ENCODE peak calls at places on chromosomes 12 and 14, in five cellular contexts. V is mammary epithelial cell, C is IMR-90, B is lung, E is heart right ventricle. L is an unnamed sample. For H3K4me1, the result is how much of the 10 kb centered on the place peaks cover.

GRCh38 chr12:3552726-3553045 is 61.7 kb downstream of the PRMT8 start:
- DNase-seq in V (no peak), C (no peak), E (no peak), B (no peak), L (no peak)

GRCh38 chr14:93464271-93464670 is 33.5 kb downstream of the UNC79 start:
- DNase-seq in E (no peak), C (no peak), V (no peak), B (no peak), L (no peak)

GRCh38 chr12:62291888-62292760 is 31.9 kb downstream of the USP15 start:
- DNase-seq in C (peak), E (no peak), B (no peak), V (peak), L (no peak)

GRCh38 chr12:4230526-4230925 is 43.0 kb upstream of the CCND2 start:
- DNase-seq in V (no peak), C (no peak), E (no peak), B (peak), L (no peak)

GRCh38 chr12:48961331-48961730 is 4.0 kb upstream of the ARF3 start:
- DNase-seq in C (no peak), E (no peak), V (no peak), B (no peak), L (no peak)

GRCh38 chr14:94051115-94051514 is 25.0 kb downstream of the OTUB2 start:
- DNase-seq in B (peak), V (peak), C (peak), E (peak), L (no peak)

GRCh38 chr14:55191881-55192616 is 664 bp upstream of the DLGAP5 start:
- DNase-seq in V (no peak), C (no peak), E (no peak), B (no peak), L (no peak)

GRCh38 chr14:87261621-87262020 is 731.4 kb downstream of the GALC start:
- DNase-seq in B (no peak), V (peak), C (no peak), E (no peak), L (no peak)

GRCh38 chr12:65505321-65506121 is 227.0 kb downstream of the MSRB3 start:
- DNase-seq in B (no peak), V (no peak), C (no peak), E (no peak), L (no peak)

GRCh38 chr12:82687020-82687951 is 580 bp downstream of the TMTC2 start:
- DNase-seq in V (peak), C (peak), B (peak), E (peak), L (peak)

GRCh38 chr12:110120878-110121277 is 3.3 kb upstream of the IFT81 start:
- DNase-seq in V (no peak), E (no peak), C (no peak), B (no peak), L (no peak)

GRCh38 chr14:65044596-65044959 is 57.7 kb downstream of the MAX start:
- DNase-seq in C (no peak), E (no peak), B (peak), V (no peak), L (peak)

GRCh38 chr12:131592972-131593371 is 117.9 kb upstream of the SFSWAP start:
- DNase-seq in B (no peak), E (no peak), V (no peak), C (no peak), L (no peak)

GRCh38 chr14:64823305-64823985 is 56.3 kb downstream of the SPTB start:
- DNase-seq in E (peak), B (peak), C (peak), V (peak), L (peak)

GRCh38 chr12:124681779-124682391 is 114.5 kb upstream of the NCOR2 start:
- DNase-seq in V (peak), E (peak), C (peak), B (no peak), L (no peak)

GRCh38 chr12:113136128-113136989 is 798 bp upstream of the RASAL1 start:
- DNase-seq in B (no peak), E (no peak), V (no peak), C (no peak), L (no peak)

GRCh38 chr14:64253672-64254071 is 40.5 kb downstream of the ESR2 start:
- DNase-seq in B (no peak), C (peak), V (peak), E (no peak), L (no peak)

GRCh38 chr14:105184461-105184860 is 3.3 kb upstream of the NUDT14 start:
- DNase-seq in B (no peak), E (no peak), C (no peak), V (no peak), L (no peak)

GRCh38 chr12:76024102-76024781 is 7.3 kb downstream of the PHLDA1 start:
- DNase-seq in B (no peak), C (peak), V (peak), E (no peak), L (no peak)

GRCh38 chr12:72274926-72275325 is 2.8 kb downstream of the TRHDE start:
- DNase-seq in V (no peak), B (no peak), E (no peak), C (peak), L (no peak)

DNA sequence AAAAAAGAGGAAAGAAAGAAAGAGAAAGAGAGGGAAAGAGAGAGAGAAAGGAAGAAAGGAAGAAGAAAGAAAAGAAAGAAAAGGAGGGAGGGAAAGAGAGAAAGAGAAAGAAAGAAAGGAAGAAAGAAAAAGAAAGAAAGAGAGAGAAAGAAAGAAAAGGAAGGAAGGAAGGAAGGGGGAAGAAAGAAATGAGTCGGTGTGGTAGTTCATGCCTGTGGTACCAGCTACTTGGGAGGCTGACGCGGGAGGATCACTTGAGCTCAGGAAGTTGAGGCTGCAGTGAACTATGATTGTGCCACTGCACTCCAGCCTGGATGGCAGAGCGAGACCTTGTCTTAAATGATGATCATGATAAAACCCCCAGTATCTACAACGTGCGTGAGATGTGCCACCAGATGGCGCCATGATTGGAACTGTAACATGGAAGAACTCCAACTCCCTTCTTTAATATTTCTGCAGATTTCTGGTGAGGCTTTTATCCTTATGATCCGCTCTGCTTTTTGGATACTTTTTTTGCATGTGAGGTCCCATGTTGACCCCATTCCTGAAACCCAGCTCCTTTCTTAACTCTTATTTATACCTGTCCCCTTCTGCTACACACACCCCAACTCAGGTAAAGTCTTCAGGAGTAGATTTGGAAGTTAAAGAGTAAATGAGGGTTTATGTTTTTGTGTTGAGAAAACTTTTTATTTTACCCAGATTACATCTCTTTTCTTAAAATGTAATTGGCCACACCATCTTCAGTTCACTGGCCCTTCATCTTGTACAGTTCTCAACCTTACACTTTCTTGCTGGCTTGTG is 25.6 kb downstream of the RNASE10 start:
- DNase-seq in E (peak), B (peak), V (peak), C (peak), L (peak)
- TF ChIP-seq CTCF in E (peak), B (peak), V (peak), C (peak), L (peak)

DNA sequence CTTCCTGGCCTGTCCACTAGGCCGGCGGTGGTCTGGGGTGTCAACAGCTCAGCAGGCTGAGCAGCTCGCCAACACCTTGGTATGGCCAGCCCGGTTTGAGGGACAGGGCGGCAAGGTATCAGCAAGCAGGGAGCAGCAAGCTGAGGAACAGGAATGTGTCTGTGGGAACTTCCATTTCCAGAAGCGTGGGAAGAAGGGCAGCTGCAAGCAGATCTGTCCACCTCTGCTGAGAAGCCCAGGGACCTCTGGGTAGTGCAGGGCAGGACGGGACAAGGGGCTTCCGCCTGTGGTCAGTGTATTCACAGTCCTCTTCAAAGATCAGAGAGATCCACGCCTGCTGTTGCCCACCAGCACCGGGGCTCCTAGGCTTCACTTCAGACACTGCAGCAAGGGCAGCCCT is 36.0 kb downstream of the ACTN1 start:
- DNase-seq in B (no peak), V (no peak), E (no peak), C (peak), L (peak)
- H3K4me1 ChIP-seq in B (half or more), V (half or more), E (half or more), C (half or more), L (half or more)

GRCh38 chr12:42904683-42905418 is 315.3 kb upstream of the PRICKLE1 start:
- DNase-seq in V (no peak), B (no peak), C (no peak), E (no peak), L (no peak)
- H3K27ac ChIP-seq in V (no peak), B (no peak), C (no peak), E (no peak), L (no peak)

DNA sequence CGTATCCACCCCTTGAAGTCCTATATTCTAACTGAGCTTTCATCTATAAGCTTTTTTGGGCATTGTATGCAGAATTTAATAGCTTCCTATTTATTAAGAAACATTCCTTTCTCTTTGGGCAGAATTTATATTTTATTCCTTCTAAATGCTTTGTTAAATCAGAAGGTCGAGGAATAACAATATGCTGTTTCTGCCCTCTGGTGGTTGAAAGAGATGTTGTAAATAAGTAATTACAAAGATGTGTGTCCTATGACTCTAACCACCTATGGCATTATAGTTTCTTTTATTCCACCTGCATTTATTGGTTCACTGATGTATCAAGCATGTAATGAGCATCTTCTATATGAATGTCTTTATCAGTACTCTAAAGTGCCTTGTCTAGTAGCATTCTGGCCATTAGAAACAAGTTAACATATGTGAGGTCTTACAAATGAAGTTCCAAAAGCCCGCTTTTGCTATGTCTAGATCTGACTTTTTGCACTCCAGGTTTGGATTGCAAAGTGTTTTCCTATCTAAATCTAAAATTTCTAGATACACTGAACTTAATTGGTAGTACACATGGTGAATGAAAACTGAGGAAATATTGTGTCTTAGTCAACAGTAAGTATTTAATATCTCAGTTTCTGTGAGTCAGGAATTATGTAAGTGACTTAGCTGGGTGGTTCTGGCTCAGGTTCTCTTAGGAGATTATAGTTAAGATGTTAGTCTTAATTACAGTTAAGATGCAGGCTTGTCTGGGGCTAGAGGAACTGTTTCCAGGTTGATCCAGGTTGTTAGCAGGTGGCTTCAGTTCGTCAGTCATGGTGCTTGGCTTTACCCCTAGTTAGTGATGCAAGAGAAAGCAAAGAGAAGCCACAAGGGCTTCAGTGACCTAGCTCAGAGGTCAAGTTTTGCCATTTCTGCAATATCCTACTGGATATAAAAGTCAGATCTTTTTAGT is 57.5 kb downstream of the PLEKHA5 start:
- DNase-seq in C (peak), V (peak), E (no peak), B (no peak), L (no peak)
- TF ChIP-seq CTCF in C (peak), V (peak), E (peak), B (peak), L (no peak)

GRCh38 chr14:68960123-68960522 is 19.0 kb downstream of the ACTN1 start:
- DNase-seq in C (no peak), V (no peak), E (no peak), B (no peak), L (no peak)
- H3K4me1 ChIP-seq in C (half or more), V (half or more), E (half or more), B (under half), L (under half)

GRCh38 chr12:108837239-108837638 is 20.1 kb downstream of the SSH1 start:
- DNase-seq in C (no peak), B (no peak), E (no peak), V (no peak), L (no peak)

GRCh38 chr12:108837680-108838079 is 19.7 kb downstream of the SSH1 start:
- DNase-seq in E (no peak), C (no peak), B (no peak), V (no peak), L (no peak)

GRCh38 chr12:108838194-108839010 is 19.0 kb downstream of the SSH1 start:
- DNase-seq in V (peak), B (peak), E (peak), C (peak), L (peak)

GRCh38 chr12:108833757-108834472 is 23.5 kb downstream of the SSH1 start:
- DNase-seq in C (peak), V (peak), E (peak), B (no peak), L (no peak)

GRCh38 chr12:108835860-108836634 is 21.3 kb downstream of the SSH1 start:
- DNase-seq in B (no peak), C (no peak), E (no peak), V (no peak), L (no peak)
- H3K27ac ChIP-seq in B (peak), C (peak), E (peak), V (no peak), L (no peak)

GRCh38 chr14:38248629-38249028 is 7.3 kb downstream of the CLEC14A start:
- DNase-seq in V (no peak), E (no peak), C (no peak), B (no peak), L (no peak)
- TF ChIP-seq CTCF in V (no peak), E (no peak), C (peak), B (no peak), L (no peak)

GRCh38 chr14:35405304-35405996 is 901 bp upstream of the NFKBIA start:
- DNase-seq in V (no peak), C (no peak), E (peak), B (no peak), L (no peak)
- H3K4me1 ChIP-seq in V (under half), C (under half), E (half or more), B (under half), L (under half)